ENCODE peak calls at places on chromosome 18, in five cellular contexts. One of them, this sample, is unnamed.

GRCh38 chr18:67511840-67512239 is 4.7 kb downstream of the DSEL start:
- DNase-seq in small intestine: no peak
- DNase-seq in foreskin fibroblast: no peak
- DNase-seq in mesendoderm: no peak
- DNase-seq in spleen: no peak
- DNase-seq in this sample: no peak

GRCh38 chr18:33812186-33812585 is 234.2 kb downstream of the ASXL3 start:
- DNase-seq in small intestine: peak; percentile 83
- DNase-seq in foreskin fibroblast: no peak
- DNase-seq in mesendoderm: no peak
- DNase-seq in spleen: no peak
- DNase-seq in this sample: no peak

GRCh38 chr18:5669585-5669984 is 125.8 kb upstream of the EPB41L3 start:
- DNase-seq in small intestine: no peak
- DNase-seq in foreskin fibroblast: no peak
- DNase-seq in mesendoderm: no peak
- DNase-seq in spleen: no peak
- DNase-seq in this sample: no peak

GRCh38 chr18:48806551-48807261 is 144.1 kb downstream of the SMAD7 start:
- DNase-seq in small intestine: no peak
- DNase-seq in foreskin fibroblast: no peak
- DNase-seq in mesendoderm: peak; percentile 26
- DNase-seq in spleen: peak; percentile 67
- DNase-seq in this sample: no peak

GRCh38 chr18:5841518-5841917 is 53.8 kb downstream of the TMEM200C start:
- DNase-seq in small intestine: peak; percentile 8
- DNase-seq in foreskin fibroblast: no peak
- DNase-seq in mesendoderm: no peak
- DNase-seq in spleen: no peak
- DNase-seq in this sample: no peak

GRCh38 chr18:79533591-79533990 is 137.9 kb downstream of the NFATC1 start:
- DNase-seq in small intestine: no peak
- DNase-seq in foreskin fibroblast: no peak
- DNase-seq in mesendoderm: no peak
- DNase-seq in spleen: no peak
- DNase-seq in this sample: no peak

GRCh38 chr18:55387139-55387984 is 200.6 kb downstream of the TCF4 start:
- DNase-seq in small intestine: no peak
- DNase-seq in foreskin fibroblast: no peak
- DNase-seq in mesendoderm: peak; percentile 13
- DNase-seq in spleen: no peak
- DNase-seq in this sample: no peak

GRCh38 chr18:10579079-10579867 is 53.4 kb downstream of the NAPG start:
- DNase-seq in small intestine: no peak
- DNase-seq in foreskin fibroblast: peak; percentile 47
- DNase-seq in mesendoderm: no peak
- DNase-seq in spleen: no peak
- DNase-seq in this sample: peak; percentile 44

GRCh38 chr18:31740180-31740579 is 20.5 kb downstream of the SLC25A52 start:
- DNase-seq in small intestine: peak; percentile 7
- DNase-seq in foreskin fibroblast: no peak
- DNase-seq in mesendoderm: peak; percentile 74
- DNase-seq in spleen: no peak
- DNase-seq in this sample: no peak

GRCh38 chr18:53625997-53626599 is 598.4 kb downstream of the MBD2 start:
- DNase-seq in small intestine: no peak
- DNase-seq in foreskin fibroblast: no peak
- DNase-seq in mesendoderm: no peak
- DNase-seq in spleen: peak; percentile 74
- DNase-seq in this sample: no peak

GRCh38 chr18:31065036-31065773 is 22.7 kb upstream of the DSC3 start:
- DNase-seq in small intestine: no peak
- DNase-seq in foreskin fibroblast: no peak
- DNase-seq in mesendoderm: peak; percentile 78
- DNase-seq in spleen: no peak
- DNase-seq in this sample: no peak

GRCh38 chr18:78918707-78919106 is 60.9 kb upstream of the SALL3 start:
- DNase-seq in small intestine: no peak
- DNase-seq in foreskin fibroblast: no peak
- DNase-seq in mesendoderm: no peak
- DNase-seq in spleen: peak; percentile 46
- DNase-seq in this sample: no peak

GRCh38 chr18:79384151-79384807 is 11.5 kb upstream of the NFATC1 start:
- DNase-seq in small intestine: no peak
- DNase-seq in foreskin fibroblast: no peak
- DNase-seq in mesendoderm: no peak
- DNase-seq in spleen: peak; percentile 69
- DNase-seq in this sample: no peak

GRCh38 chr18:79394438-79395307 is 1.1 kb upstream of the NFATC1 start:
- DNase-seq in small intestine: no peak
- DNase-seq in foreskin fibroblast: peak; percentile 23
- DNase-seq in mesendoderm: peak; percentile 78
- DNase-seq in spleen: peak; percentile 84
- DNase-seq in this sample: no peak

GRCh38 chr18:5142859-5143258 is 54.2 kb downstream of the AKAIN1 start:
- DNase-seq in small intestine: no peak
- DNase-seq in foreskin fibroblast: no peak
- DNase-seq in mesendoderm: no peak
- DNase-seq in spleen: no peak
- DNase-seq in this sample: no peak

GRCh38 chr18:44552706-44553105 is 128.0 kb upstream of the SETBP1 start:
- DNase-seq in small intestine: no peak
- DNase-seq in foreskin fibroblast: no peak
- DNase-seq in mesendoderm: peak; percentile 89
- DNase-seq in spleen: no peak
- DNase-seq in this sample: no peak

GRCh38 chr18:12886498-12887126 is 2.6 kb upstream of the PTPN2 start:
- DNase-seq in small intestine: peak; percentile 51
- DNase-seq in foreskin fibroblast: no peak
- DNase-seq in mesendoderm: peak; percentile 60
- DNase-seq in spleen: no peak
- DNase-seq in this sample: no peak

GRCh38 chr18:57841568-57841967 is 38.5 kb upstream of the ATP8B1 start:
- DNase-seq in small intestine: no peak
- DNase-seq in foreskin fibroblast: no peak
- DNase-seq in mesendoderm: no peak
- DNase-seq in spleen: no peak
- DNase-seq in this sample: no peak
- H3K4me3 ChIP-seq in small intestine: no peak overlapping the region
- H3K4me3 ChIP-seq in foreskin fibroblast: no peak overlapping the region
- H3K4me3 ChIP-seq in mesendoderm: no peak overlapping the region
- H3K4me3 ChIP-seq in spleen: no peak overlapping the region
- H3K4me3 ChIP-seq in this sample: no peak overlapping the region

GRCh38 chr18:76348267-76349066 is 146.6 kb downstream of the ZNF516 start:
- DNase-seq in small intestine: no peak
- DNase-seq in foreskin fibroblast: no peak
- DNase-seq in mesendoderm: peak; percentile 16
- DNase-seq in spleen: no peak
- DNase-seq in this sample: no peak
- H3K4me3 ChIP-seq in small intestine: no peak overlapping the region
- H3K4me3 ChIP-seq in foreskin fibroblast: peak overlapping the region; percentile 13
- H3K4me3 ChIP-seq in mesendoderm: no peak overlapping the region
- H3K4me3 ChIP-seq in spleen: no peak overlapping the region
- H3K4me3 ChIP-seq in this sample: no peak overlapping the region

GRCh38 chr18:62663731-62664336 is 51.5 kb upstream of the PHLPP1 start:
- DNase-seq in small intestine: no peak
- DNase-seq in foreskin fibroblast: peak; percentile 47
- DNase-seq in mesendoderm: peak; percentile 7
- DNase-seq in spleen: no peak
- DNase-seq in this sample: no peak
- H3K4me3 ChIP-seq in small intestine: no peak overlapping the region
- H3K4me3 ChIP-seq in foreskin fibroblast: no peak overlapping the region
- H3K4me3 ChIP-seq in mesendoderm: no peak overlapping the region
- H3K4me3 ChIP-seq in spleen: no peak overlapping the region
- H3K4me3 ChIP-seq in this sample: no peak overlapping the region

GRCh38 chr18:65749881-65750280 is 931 bp upstream of the CDH7 start:
- DNase-seq in small intestine: no peak
- DNase-seq in foreskin fibroblast: no peak
- DNase-seq in mesendoderm: peak; percentile 6
- DNase-seq in spleen: no peak
- DNase-seq in this sample: no peak

GRCh38 chr18:65750421-65751144 is at the start of gene CDH7:
- DNase-seq in small intestine: no peak
- DNase-seq in foreskin fibroblast: no peak
- DNase-seq in mesendoderm: no peak
- DNase-seq in spleen: peak; percentile 66
- DNase-seq in this sample: no peak

GRCh38 chr18:65753520-65753919 is 2.7 kb downstream of the CDH7 start:
- DNase-seq in small intestine: peak; percentile 7
- DNase-seq in foreskin fibroblast: no peak
- DNase-seq in mesendoderm: peak; percentile 85
- DNase-seq in spleen: no peak
- DNase-seq in this sample: no peak

GRCh38 chr18:65752625-65753325 is 2.0 kb downstream of the CDH7 start:
- DNase-seq in small intestine: no peak
- DNase-seq in foreskin fibroblast: no peak
- DNase-seq in mesendoderm: no peak
- DNase-seq in spleen: no peak
- DNase-seq in this sample: no peak

GRCh38 chr18:65751145-65752085 is 603 bp downstream of the CDH7 start:
- DNase-seq in small intestine: no peak
- DNase-seq in foreskin fibroblast: no peak
- DNase-seq in mesendoderm: peak; percentile 65
- DNase-seq in spleen: no peak
- DNase-seq in this sample: no peak
- H3K4me3 ChIP-seq in small intestine: no peak overlapping the region
- H3K4me3 ChIP-seq in foreskin fibroblast: no peak overlapping the region
- H3K4me3 ChIP-seq in mesendoderm: peak overlapping the region; percentile 44
- H3K4me3 ChIP-seq in spleen: peak overlapping the region; percentile 15
- H3K4me3 ChIP-seq in this sample: no peak overlapping the region

GRCh38 chr18:27361477-27361876 is 176.4 kb upstream of the CHST9 start:
- DNase-seq in small intestine: no peak
- DNase-seq in foreskin fibroblast: no peak
- DNase-seq in mesendoderm: no peak
- DNase-seq in spleen: no peak
- DNase-seq in this sample: no peak
- H3K4me3 ChIP-seq in small intestine: no peak overlapping the region
- H3K4me3 ChIP-seq in foreskin fibroblast: no peak overlapping the region
- H3K4me3 ChIP-seq in mesendoderm: no peak overlapping the region
- H3K4me3 ChIP-seq in spleen: no peak overlapping the region
- H3K4me3 ChIP-seq in this sample: no peak overlapping the region

GRCh38 chr18:832085-832681 is 20.1 kb upstream of the YES1 start:
- DNase-seq in small intestine: peak; percentile 88
- DNase-seq in foreskin fibroblast: no peak
- DNase-seq in mesendoderm: peak; percentile 93
- DNase-seq in spleen: peak; percentile 81
- DNase-seq in this sample: no peak
- H3K4me3 ChIP-seq in small intestine: no peak overlapping the region
- H3K4me3 ChIP-seq in foreskin fibroblast: no peak overlapping the region
- H3K4me3 ChIP-seq in mesendoderm: no peak overlapping the region
- H3K4me3 ChIP-seq in spleen: no peak overlapping the region
- H3K4me3 ChIP-seq in this sample: no peak overlapping the region

GRCh38 chr18:6884944-6885343 is 155.4 kb downstream of the ARHGAP28 start:
- DNase-seq in small intestine: no peak
- DNase-seq in foreskin fibroblast: no peak
- DNase-seq in mesendoderm: no peak
- DNase-seq in spleen: no peak
- DNase-seq in this sample: no peak
- H3K4me3 ChIP-seq in small intestine: no peak overlapping the region
- H3K4me3 ChIP-seq in foreskin fibroblast: peak overlapping the region; percentile 14
- H3K4me3 ChIP-seq in mesendoderm: no peak overlapping the region
- H3K4me3 ChIP-seq in spleen: no peak overlapping the region
- H3K4me3 ChIP-seq in this sample: no peak overlapping the region

DNA sequence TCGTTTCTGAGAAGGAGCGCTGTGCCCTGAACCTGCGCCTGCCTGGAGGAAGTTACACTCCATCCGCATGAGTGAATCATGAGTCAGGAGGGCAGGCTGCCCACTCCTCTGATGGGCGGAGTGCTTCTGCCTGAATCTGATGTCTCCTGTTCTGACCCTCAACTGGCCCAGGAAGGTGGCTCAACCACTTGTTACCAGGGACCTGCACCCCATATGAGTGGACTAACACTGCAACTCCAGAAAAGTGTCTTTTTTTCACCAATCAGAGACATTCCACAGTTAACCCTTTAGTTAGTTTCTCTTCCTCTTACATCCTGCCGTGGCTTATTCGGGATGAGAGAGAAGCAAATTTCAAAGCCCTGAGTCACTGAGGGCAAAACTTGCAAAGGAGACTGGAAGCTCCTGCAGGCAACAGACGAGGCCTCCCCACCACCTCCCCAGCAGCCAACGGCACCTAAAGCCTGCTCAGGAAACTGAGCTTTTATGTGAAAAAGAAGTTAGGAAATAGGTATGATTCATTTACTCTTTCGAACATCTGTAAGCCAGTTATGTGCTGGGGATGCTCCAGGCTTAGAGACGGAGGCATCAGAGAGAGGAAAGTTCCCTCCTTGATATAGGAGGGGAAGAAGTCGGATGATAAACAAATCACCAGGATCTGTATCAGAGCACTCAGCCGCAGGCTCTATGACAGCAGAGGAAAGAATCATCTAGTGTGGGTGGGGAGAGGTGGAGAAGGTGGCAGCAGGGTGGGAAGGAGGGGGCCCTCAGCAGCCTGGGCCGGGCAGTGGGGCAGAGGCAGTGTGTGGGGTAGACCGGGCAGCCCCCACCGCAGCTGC is 31.0 kb downstream of the MBP start:
- DNase-seq in small intestine: peak; percentile 41
- DNase-seq in foreskin fibroblast: peak; percentile 98
- DNase-seq in mesendoderm: peak; percentile 97
- DNase-seq in spleen: peak; percentile 91
- DNase-seq in this sample: peak; percentile 86
- H3K4me3 ChIP-seq in small intestine: no peak overlapping the region
- H3K4me3 ChIP-seq in foreskin fibroblast: peak overlapping the region; percentile 20
- H3K4me3 ChIP-seq in mesendoderm: no peak overlapping the region
- H3K4me3 ChIP-seq in spleen: no peak overlapping the region
- H3K4me3 ChIP-seq in this sample: peak overlapping the region; percentile 35

DNA sequence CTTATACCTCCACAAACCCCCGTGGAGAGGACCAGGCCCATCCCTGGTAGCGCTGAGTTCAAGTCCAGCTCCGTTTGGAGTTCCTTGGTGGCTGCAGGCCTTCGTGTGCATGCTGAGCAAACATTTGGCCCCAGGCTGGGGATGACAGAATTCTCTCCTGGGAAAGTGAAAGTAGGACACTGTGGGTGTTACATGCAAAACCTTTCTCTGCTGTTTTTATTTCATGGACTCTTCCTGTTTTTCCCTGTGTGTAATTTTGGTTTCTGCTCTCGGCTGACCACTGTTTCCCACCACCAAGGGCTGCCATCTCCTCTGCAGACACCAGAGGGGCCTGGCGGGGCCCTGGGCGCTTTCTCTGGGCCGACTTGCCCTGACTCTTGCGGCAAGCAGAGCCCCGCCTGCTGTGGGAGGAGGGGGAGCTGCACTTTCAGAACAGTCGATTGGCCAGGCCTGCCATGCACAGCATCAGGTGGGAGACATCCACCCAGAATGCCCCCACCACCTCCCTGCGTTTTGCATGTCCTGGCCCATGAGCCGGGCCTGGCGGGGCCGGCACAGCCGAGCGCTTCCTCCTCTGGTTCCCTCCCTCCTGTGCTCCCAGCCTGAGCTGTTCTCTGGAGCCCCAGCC is 102.4 kb downstream of the CABLES1 start:
- DNase-seq in small intestine: peak; percentile 76
- DNase-seq in foreskin fibroblast: no peak
- DNase-seq in mesendoderm: peak; percentile 91
- DNase-seq in spleen: peak; percentile 86
- DNase-seq in this sample: no peak
- H3K4me3 ChIP-seq in small intestine: peak overlapping the region; percentile 27
- H3K4me3 ChIP-seq in foreskin fibroblast: no peak overlapping the region
- H3K4me3 ChIP-seq in mesendoderm: no peak overlapping the region
- H3K4me3 ChIP-seq in spleen: peak overlapping the region; percentile 5
- H3K4me3 ChIP-seq in this sample: no peak overlapping the region

This sample was measured in AG04449.